ENCODE peak calls at places on chromosomes 3 and 15, in ten cellular contexts. L is GM23338; N is heart right ventricle; G is HepG2; H is lower lobe of right lung; A is tibial artery; K is CD4-positive, alpha-beta T cell; F is adrenal gland; O is left ventricle myocardium inferior; J is heart left ventricle. Y is an unnamed sample.

GRCh38 chr15:74221399-74222230 is 14.5 kb upstream of the CCDC33 start:
- DNase-seq in L (no peak), N (no peak), G (no peak), H (no peak), A (no peak), K (no peak), F (no peak), O (no peak), J (no peak), Y (no peak)

GRCh38 chr3:180747805-180748361 is 68.6 kb upstream of the CCDC39 start:
- DNase-seq in L (no peak), N (no peak), G (no peak), H (no peak), A (no peak), K (no peak), F (no peak), O (no peak), J (no peak), Y (no peak)

GRCh38 chr15:66620744-66621344 is 55.0 kb upstream of the LCTL start:
- DNase-seq in L (no peak), N (no peak), G (no peak), H (no peak), A (no peak), K (no peak), F (no peak), O (no peak), J (no peak), Y (no peak)

GRCh38 chr3:106860182-106860581 is 517.1 kb upstream of the CCDC54 start:
- DNase-seq in L (no peak), N (no peak), G (no peak), H (no peak), A (no peak), K (no peak), F (no peak), O (no peak), J (no peak), Y (no peak)

GRCh38 chr3:128432301-128432897 is 34.3 kb downstream of the DNAJB8 start:
- DNase-seq in L (peak; percentile 77), N (no peak), G (no peak), H (no peak), A (no peak), K (no peak), F (no peak), O (no peak), J (no peak), Y (no peak)

GRCh38 chr15:29853211-29853987 is 31.1 kb upstream of the TJP1 start:
- DNase-seq in L (no peak), N (no peak), G (no peak), H (no peak), A (no peak), K (no peak), F (no peak), O (no peak), J (no peak), Y (no peak)

GRCh38 chr3:156218353-156218744 is 98.0 kb downstream of the KCNAB1 start:
- DNase-seq in L (no peak), N (no peak), G (peak; percentile 24), H (no peak), A (no peak), K (no peak), F (no peak), O (no peak), J (no peak), Y (peak; percentile 58)

GRCh38 chr3:103440539-103441113 is 1005.8 kb downstream of the ZPLD1 start:
- DNase-seq in L (peak; percentile 28), N (no peak), G (no peak), H (no peak), A (no peak), K (no peak), F (no peak), O (no peak), J (no peak), Y (no peak)

GRCh38 chr3:10988991-10989484 is 3.5 kb upstream of the SLC6A1 start:
- DNase-seq in L (no peak), N (no peak), G (no peak), H (no peak), A (no peak), K (no peak), F (no peak), O (no peak), J (no peak), Y (no peak)

GRCh38 chr3:41608267-41608822 is 353.6 kb downstream of the ULK4 start:
- DNase-seq in L (no peak), N (no peak), G (no peak), H (no peak), A (no peak), K (no peak), F (no peak), O (no peak), J (no peak), Y (no peak)

GRCh38 chr3:186614597-186615483 is 2.0 kb downstream of the AHSG start:
- DNase-seq in L (peak; percentile 88), N (peak; percentile 68), G (peak; percentile 70), H (peak; percentile 68), A (peak; percentile 54), K (peak; percentile 66), F (peak; percentile 84), O (peak; percentile 68), J (peak; percentile 69), Y (peak; percentile 78)

GRCh38 chr3:187737401-187738088 is 7.7 kb downstream of the BCL6 start:
- DNase-seq in L (peak; percentile 65), N (peak; percentile 76), G (no peak), H (peak; percentile 88), A (peak; percentile 74), K (no peak), F (peak; percentile 84), O (peak; percentile 79), J (peak; percentile 79), Y (peak; percentile 64)

GRCh38 chr15:70111203-70112017 is 13.7 kb upstream of the TLE3 start:
- DNase-seq in L (peak; percentile 93), N (peak; percentile 90), G (no peak), H (no peak), A (peak; percentile 62), K (no peak), F (peak; percentile 85), O (peak; percentile 81), J (peak; percentile 84), Y (peak; percentile 86)

GRCh38 chr3:110419096-110419495 is 652.5 kb upstream of the NECTIN3 start:
- DNase-seq in L (peak; percentile 8), N (no peak), G (no peak), H (no peak), A (no peak), K (no peak), F (no peak), O (no peak), J (no peak), Y (no peak)

GRCh38 chr15:55917881-55918296 is 75.5 kb downstream of the NEDD4 start:
- DNase-seq in L (peak; percentile 53), N (peak; percentile 13), G (peak; percentile 58), H (no peak), A (peak; percentile 25), K (no peak), F (peak; percentile 32), O (no peak), J (no peak), Y (peak; percentile 85)
- TF ChIP-seq CTCF in L (peak; percentile 34), N (peak; percentile 59), G (peak; percentile 33), H (peak; percentile 65), A (peak; percentile 46), K (peak; percentile 67), F (peak; percentile 44), O (peak; percentile 65), J (peak; percentile 61), Y (peak; percentile 63)

DNA sequence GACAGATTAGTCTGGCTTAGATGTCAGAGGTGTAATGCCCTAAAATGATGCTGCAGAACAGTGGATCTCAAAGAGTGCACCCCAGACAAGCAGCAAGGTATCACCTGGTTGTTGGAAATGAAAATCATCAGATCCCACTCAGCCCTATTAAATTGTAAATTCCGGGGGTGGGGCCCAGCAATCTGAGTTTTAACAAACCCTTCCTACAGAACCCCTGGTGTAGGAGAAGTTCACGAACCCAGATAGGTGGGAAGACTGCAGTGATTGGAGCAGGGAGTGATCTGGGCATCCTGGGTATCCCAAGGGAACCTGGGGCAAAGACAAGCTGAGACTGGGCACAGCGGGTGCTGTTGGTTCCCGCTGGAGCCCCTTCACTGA is 24.3 kb upstream of the THRB start:
- DNase-seq in L (no peak), N (no peak), G (no peak), H (no peak), A (no peak), K (no peak), F (no peak), O (no peak), J (no peak), Y (no peak)
- H3K27ac ChIP-seq in L (no peak overlapping the region), N (no peak overlapping the region), G (peak overlapping the region; percentile 92), H (no peak overlapping the region), A (no peak overlapping the region), K (no peak overlapping the region), F (peak overlapping the region; percentile 64), O (no peak overlapping the region), J (no peak overlapping the region), Y (no peak overlapping the region)

GRCh38 chr3:46755646-46756045 is 38.0 kb upstream of the PRSS50 start:
- DNase-seq in L (no peak), N (no peak), G (no peak), H (no peak), A (no peak), K (no peak), F (no peak), O (no peak), J (no peak), Y (no peak)

GRCh38 chr3:46759239-46760152 is 41.8 kb upstream of the PRSS50 start:
- DNase-seq in L (peak; percentile 32), N (no peak), G (no peak), H (no peak), A (no peak), K (no peak), F (no peak), O (no peak), J (no peak), Y (no peak)

GRCh38 chr3:46756642-46757041 is 39.0 kb upstream of the PRSS50 start:
- DNase-seq in L (no peak), N (no peak), G (no peak), H (no peak), A (no peak), K (no peak), F (no peak), O (no peak), J (no peak), Y (no peak)
- TF ChIP-seq CTCF in L (peak; percentile 26), N (no peak), G (peak; percentile 25), H (no peak), A (no peak), K (no peak), F (no peak), O (no peak), J (no peak), Y (no peak)

DNA sequence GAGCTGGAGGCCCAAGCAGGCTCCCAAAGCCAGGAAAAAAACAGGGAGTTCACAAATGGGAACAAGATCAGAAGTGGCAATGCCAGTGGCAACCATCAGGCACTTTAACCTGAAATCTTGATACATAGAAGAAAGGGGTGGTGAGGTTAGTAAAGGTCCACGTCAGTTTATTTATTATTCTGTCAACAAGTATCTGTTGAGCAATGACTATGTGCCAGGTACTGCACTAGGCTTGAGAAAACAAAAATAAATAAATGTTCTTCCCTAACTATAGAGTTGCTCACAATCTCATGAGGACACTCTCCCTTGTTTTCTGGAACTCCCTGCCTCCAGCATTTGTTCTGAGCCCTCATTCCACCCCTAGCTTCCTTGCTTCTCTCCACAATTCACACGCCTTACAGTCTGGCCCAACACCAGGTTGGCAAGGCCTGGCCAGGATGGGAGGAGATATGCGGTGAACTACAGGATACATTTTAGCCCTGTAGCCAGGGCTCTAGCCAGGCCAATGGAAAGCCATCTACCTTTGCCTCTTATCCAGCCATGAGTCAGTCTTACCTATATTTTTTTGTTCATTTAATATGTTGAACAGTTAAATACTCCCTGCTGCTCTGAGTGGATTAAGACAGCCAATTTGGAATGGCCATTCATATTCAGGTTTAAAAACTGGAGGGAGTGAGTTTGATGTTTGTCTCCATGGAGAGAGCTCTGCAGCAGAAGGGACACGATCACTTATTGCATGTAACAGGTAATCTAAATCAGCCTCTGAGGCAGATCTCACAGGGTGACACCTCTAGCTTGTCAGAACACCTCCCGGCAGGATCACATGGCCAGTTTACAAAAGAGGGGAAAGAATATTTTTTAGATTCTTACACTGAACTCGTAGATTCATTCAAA is 161.9 kb upstream of the ATP11B start:
- DNase-seq in L (no peak), N (no peak), G (no peak), H (no peak), A (no peak), K (no peak), F (no peak), O (no peak), J (no peak), Y (no peak)
- H3K27ac ChIP-seq in L (no peak overlapping the region), N (no peak overlapping the region), G (no peak overlapping the region), H (no peak overlapping the region), A (no peak overlapping the region), K (no peak overlapping the region), F (no peak overlapping the region), O (no peak overlapping the region), J (no peak overlapping the region), Y (no peak overlapping the region)